ENCODE peak calls at places on chromosomes 11 and 22, in seven cellular contexts. One of them, this sample, is unnamed. For H3K36me3 and H3K27me3, the result is how much of the 10 kb centered on the place peaks cover.

GRCh38 chr22:46369716-46370583 is 34.4 kb downstream of the TRMU start:
- DNase-seq in Peyer's patch: no peak
- DNase-seq in psoas muscle: peak
- DNase-seq in colonic mucosa: no peak
- DNase-seq in cardiac muscle cell: no peak
- DNase-seq in body of pancreas: no peak
- DNase-seq in sigmoid colon: no peak
- DNase-seq in this sample: no peak

GRCh38 chr11:3989251-3989650 is 105.3 kb upstream of the RRM1 start:
- DNase-seq in sigmoid colon: peak
- DNase-seq in cardiac muscle cell: no peak
- DNase-seq in psoas muscle: no peak
- DNase-seq in body of pancreas: peak
- DNase-seq in Peyer's patch: peak
- DNase-seq in colonic mucosa: no peak
- DNase-seq in this sample: no peak

GRCh38 chr11:27444801-27445215 is 27.8 kb downstream of the LGR4 start:
- DNase-seq in psoas muscle: no peak
- DNase-seq in cardiac muscle cell: no peak
- DNase-seq in sigmoid colon: no peak
- DNase-seq in body of pancreas: no peak
- DNase-seq in colonic mucosa: no peak
- DNase-seq in Peyer's patch: no peak
- DNase-seq in this sample: no peak

GRCh38 chr22:46355996-46356471 is 20.5 kb downstream of the TRMU start:
- DNase-seq in Peyer's patch: no peak
- DNase-seq in colonic mucosa: no peak
- DNase-seq in psoas muscle: peak
- DNase-seq in cardiac muscle cell: no peak
- DNase-seq in sigmoid colon: no peak
- DNase-seq in body of pancreas: no peak
- DNase-seq in this sample: no peak

GRCh38 chr11:100849009-100849913 is 162.2 kb downstream of the ARHGAP42 start:
- DNase-seq in body of pancreas: no peak
- DNase-seq in Peyer's patch: no peak
- DNase-seq in psoas muscle: no peak
- DNase-seq in sigmoid colon: no peak
- DNase-seq in cardiac muscle cell: peak
- DNase-seq in colonic mucosa: no peak
- DNase-seq in this sample: no peak

GRCh38 chr11:75664366-75664765 is 4.5 kb downstream of the MAP6 start:
- DNase-seq in psoas muscle: no peak
- DNase-seq in cardiac muscle cell: no peak
- DNase-seq in sigmoid colon: no peak
- DNase-seq in Peyer's patch: no peak
- DNase-seq in colonic mucosa: no peak
- DNase-seq in body of pancreas: no peak
- DNase-seq in this sample: no peak

GRCh38 chr11:40032331-40032730 is 1427.1 kb downstream of the LRRC4C start:
- DNase-seq in psoas muscle: no peak
- DNase-seq in colonic mucosa: no peak
- DNase-seq in body of pancreas: no peak
- DNase-seq in sigmoid colon: no peak
- DNase-seq in Peyer's patch: no peak
- DNase-seq in cardiac muscle cell: no peak
- DNase-seq in this sample: no peak

GRCh38 chr11:72823105-72823804 is 9.0 kb downstream of the ATG16L2 start:
- DNase-seq in sigmoid colon: peak
- DNase-seq in Peyer's patch: no peak
- DNase-seq in psoas muscle: no peak
- DNase-seq in body of pancreas: no peak
- DNase-seq in colonic mucosa: no peak
- DNase-seq in cardiac muscle cell: no peak
- DNase-seq in this sample: peak

GRCh38 chr22:23361676-23362075 is 181.4 kb downstream of the BCR start:
- DNase-seq in sigmoid colon: no peak
- DNase-seq in psoas muscle: no peak
- DNase-seq in body of pancreas: no peak
- DNase-seq in colonic mucosa: no peak
- DNase-seq in cardiac muscle cell: no peak
- DNase-seq in Peyer's patch: no peak
- DNase-seq in this sample: no peak

GRCh38 chr11:119729581-119730346 is 764 bp upstream of the NECTIN1 start:
- DNase-seq in cardiac muscle cell: peak
- DNase-seq in body of pancreas: peak
- DNase-seq in sigmoid colon: peak
- DNase-seq in colonic mucosa: peak
- DNase-seq in psoas muscle: peak
- DNase-seq in Peyer's patch: peak
- DNase-seq in this sample: no peak

GRCh38 chr11:63017306-63017974 is 1.8 kb upstream of the SLC22A8 start:
- DNase-seq in psoas muscle: no peak
- DNase-seq in colonic mucosa: no peak
- DNase-seq in Peyer's patch: no peak
- DNase-seq in sigmoid colon: peak
- DNase-seq in cardiac muscle cell: no peak
- DNase-seq in body of pancreas: no peak
- DNase-seq in this sample: no peak

GRCh38 chr11:12411806-12412727 is 34.7 kb downstream of the PARVA start:
- DNase-seq in Peyer's patch: peak
- DNase-seq in sigmoid colon: peak
- DNase-seq in psoas muscle: peak
- DNase-seq in body of pancreas: peak
- DNase-seq in cardiac muscle cell: peak
- DNase-seq in colonic mucosa: peak
- DNase-seq in this sample: peak

GRCh38 chr11:11129118-11129517 is 223.9 kb downstream of the CSNK2A3 start:
- DNase-seq in Peyer's patch: no peak
- DNase-seq in body of pancreas: no peak
- DNase-seq in sigmoid colon: no peak
- DNase-seq in cardiac muscle cell: no peak
- DNase-seq in colonic mucosa: no peak
- DNase-seq in psoas muscle: no peak
- DNase-seq in this sample: no peak

GRCh38 chr11:66546368-66546965 is at the start of gene ACTN3:
- DNase-seq in cardiac muscle cell: peak
- DNase-seq in psoas muscle: peak
- DNase-seq in body of pancreas: peak
- DNase-seq in colonic mucosa: peak
- DNase-seq in sigmoid colon: peak
- DNase-seq in Peyer's patch: no peak
- DNase-seq in this sample: peak

GRCh38 chr22:41524809-41525449 is 19.3 kb downstream of the POLR3H start:
- DNase-seq in colonic mucosa: peak
- DNase-seq in psoas muscle: no peak
- DNase-seq in Peyer's patch: no peak
- DNase-seq in cardiac muscle cell: no peak
- DNase-seq in sigmoid colon: no peak
- DNase-seq in body of pancreas: no peak
- DNase-seq in this sample: no peak

GRCh38 chr11:8691601-8692000 is 9.0 kb downstream of the RPL27A start:
- DNase-seq in colonic mucosa: no peak
- DNase-seq in psoas muscle: no peak
- DNase-seq in cardiac muscle cell: no peak
- DNase-seq in sigmoid colon: no peak
- DNase-seq in body of pancreas: no peak
- DNase-seq in Peyer's patch: no peak
- DNase-seq in this sample: no peak

GRCh38 chr11:124627546-124627945 is 4.9 kb downstream of the TBRG1 start:
- DNase-seq in colonic mucosa: no peak
- DNase-seq in cardiac muscle cell: peak
- DNase-seq in psoas muscle: no peak
- DNase-seq in sigmoid colon: no peak
- DNase-seq in body of pancreas: no peak
- DNase-seq in Peyer's patch: no peak
- DNase-seq in this sample: no peak
- H3K36me3 ChIP-seq in colonic mucosa: under half
- H3K36me3 ChIP-seq in cardiac muscle cell: half or more
- H3K36me3 ChIP-seq in psoas muscle: under half
- H3K36me3 ChIP-seq in sigmoid colon: under half
- H3K36me3 ChIP-seq in body of pancreas: under half
- H3K36me3 ChIP-seq in Peyer's patch: under half
- H3K36me3 ChIP-seq in this sample: under half

GRCh38 chr22:45305456-45306065 is 4.2 kb upstream of the FAM118A start:
- DNase-seq in sigmoid colon: no peak
- DNase-seq in colonic mucosa: no peak
- DNase-seq in cardiac muscle cell: no peak
- DNase-seq in Peyer's patch: peak
- DNase-seq in psoas muscle: no peak
- DNase-seq in body of pancreas: no peak
- DNase-seq in this sample: no peak

GRCh38 chr22:45304971-45305370 is 4.8 kb upstream of the FAM118A start:
- DNase-seq in colonic mucosa: no peak
- DNase-seq in body of pancreas: no peak
- DNase-seq in sigmoid colon: no peak
- DNase-seq in cardiac muscle cell: no peak
- DNase-seq in Peyer's patch: no peak
- DNase-seq in psoas muscle: no peak
- DNase-seq in this sample: no peak

GRCh38 chr22:45306139-45306538 is 3.6 kb upstream of the FAM118A start:
- DNase-seq in sigmoid colon: no peak
- DNase-seq in body of pancreas: no peak
- DNase-seq in Peyer's patch: no peak
- DNase-seq in cardiac muscle cell: no peak
- DNase-seq in colonic mucosa: no peak
- DNase-seq in psoas muscle: no peak
- DNase-seq in this sample: no peak

GRCh38 chr22:45302047-45302446 is 7.7 kb upstream of the FAM118A start:
- DNase-seq in Peyer's patch: no peak
- DNase-seq in colonic mucosa: no peak
- DNase-seq in psoas muscle: no peak
- DNase-seq in sigmoid colon: no peak
- DNase-seq in cardiac muscle cell: peak
- DNase-seq in body of pancreas: no peak
- DNase-seq in this sample: no peak

GRCh38 chr22:45302751-45303150 is 7.0 kb upstream of the FAM118A start:
- DNase-seq in sigmoid colon: no peak
- DNase-seq in colonic mucosa: no peak
- DNase-seq in Peyer's patch: no peak
- DNase-seq in cardiac muscle cell: no peak
- DNase-seq in body of pancreas: no peak
- DNase-seq in psoas muscle: no peak
- DNase-seq in this sample: no peak
- H3K4me3 ChIP-seq in sigmoid colon: no peak
- H3K4me3 ChIP-seq in colonic mucosa: no peak
- H3K4me3 ChIP-seq in Peyer's patch: no peak
- H3K4me3 ChIP-seq in cardiac muscle cell: no peak
- H3K4me3 ChIP-seq in body of pancreas: no peak
- H3K4me3 ChIP-seq in psoas muscle: no peak
- H3K4me3 ChIP-seq in this sample: no peak

GRCh38 chr22:39245130-39246039 is 603 bp upstream of the PDGFB start:
- DNase-seq in colonic mucosa: no peak
- DNase-seq in psoas muscle: no peak
- DNase-seq in sigmoid colon: no peak
- DNase-seq in body of pancreas: no peak
- DNase-seq in cardiac muscle cell: no peak
- DNase-seq in Peyer's patch: no peak
- DNase-seq in this sample: no peak
- H3K27me3 ChIP-seq in colonic mucosa: under half
- H3K27me3 ChIP-seq in psoas muscle: under half
- H3K27me3 ChIP-seq in sigmoid colon: half or more
- H3K27me3 ChIP-seq in body of pancreas: under half
- H3K27me3 ChIP-seq in cardiac muscle cell: under half
- H3K27me3 ChIP-seq in Peyer's patch: under half
- H3K27me3 ChIP-seq in this sample: under half

GRCh38 chr11:108322666-108323065 is 99.8 kb downstream of the ATM start:
- DNase-seq in sigmoid colon: no peak
- DNase-seq in cardiac muscle cell: peak
- DNase-seq in Peyer's patch: no peak
- DNase-seq in colonic mucosa: no peak
- DNase-seq in body of pancreas: no peak
- DNase-seq in psoas muscle: no peak
- DNase-seq in this sample: no peak

GRCh38 chr11:108324587-108324986 is 101.7 kb downstream of the ATM start:
- DNase-seq in colonic mucosa: no peak
- DNase-seq in psoas muscle: no peak
- DNase-seq in body of pancreas: no peak
- DNase-seq in sigmoid colon: no peak
- DNase-seq in Peyer's patch: no peak
- DNase-seq in cardiac muscle cell: peak
- DNase-seq in this sample: no peak

GRCh38 chr11:108316061-108316460 is 93.2 kb downstream of the ATM start:
- DNase-seq in psoas muscle: no peak
- DNase-seq in Peyer's patch: no peak
- DNase-seq in colonic mucosa: no peak
- DNase-seq in sigmoid colon: no peak
- DNase-seq in cardiac muscle cell: no peak
- DNase-seq in body of pancreas: no peak
- DNase-seq in this sample: no peak

DNA sequence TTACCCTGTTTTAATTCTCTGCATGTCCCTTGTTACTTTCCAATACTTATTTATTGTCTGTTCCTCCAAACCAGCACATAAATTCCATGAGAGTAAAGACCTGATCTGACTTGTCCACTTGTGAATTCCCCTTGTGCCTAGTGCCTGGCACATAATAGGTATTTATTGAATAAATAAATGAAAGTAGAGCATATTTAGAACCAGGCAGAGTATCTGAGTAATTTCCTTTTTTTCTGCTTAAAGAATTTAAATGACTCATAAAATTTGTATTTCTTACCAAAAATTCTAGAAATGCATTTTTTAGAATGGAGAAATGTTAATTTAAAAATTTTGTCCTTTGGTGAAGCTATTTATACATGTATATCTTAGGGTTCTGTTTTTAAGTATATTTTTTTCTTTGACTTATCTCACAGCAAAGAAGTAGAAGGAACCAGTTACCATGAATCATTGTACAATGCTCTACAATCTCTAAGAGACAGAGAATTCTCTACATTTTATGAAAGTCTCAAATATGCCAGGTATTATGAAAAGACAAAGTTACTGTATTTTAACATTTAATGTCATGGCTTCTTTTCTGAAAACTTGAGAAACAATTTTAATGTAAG is 96.8 kb downstream of the ATM start:
- DNase-seq in Peyer's patch: no peak
- DNase-seq in sigmoid colon: no peak
- DNase-seq in body of pancreas: no peak
- DNase-seq in cardiac muscle cell: no peak
- DNase-seq in psoas muscle: no peak
- DNase-seq in colonic mucosa: no peak
- DNase-seq in this sample: no peak
- H3K36me3 ChIP-seq in Peyer's patch: under half
- H3K36me3 ChIP-seq in sigmoid colon: under half
- H3K36me3 ChIP-seq in body of pancreas: under half
- H3K36me3 ChIP-seq in cardiac muscle cell: under half
- H3K36me3 ChIP-seq in psoas muscle: under half
- H3K36me3 ChIP-seq in colonic mucosa: under half
- H3K36me3 ChIP-seq in this sample: under half

GRCh38 chr22:40094449-40094848 is 83.3 kb upstream of the TNRC6B start:
- DNase-seq in sigmoid colon: no peak
- DNase-seq in colonic mucosa: no peak
- DNase-seq in body of pancreas: no peak
- DNase-seq in psoas muscle: no peak
- DNase-seq in Peyer's patch: no peak
- DNase-seq in cardiac muscle cell: no peak
- DNase-seq in this sample: no peak
- H3K4me3 ChIP-seq in sigmoid colon: no peak
- H3K4me3 ChIP-seq in colonic mucosa: no peak
- H3K4me3 ChIP-seq in body of pancreas: no peak
- H3K4me3 ChIP-seq in psoas muscle: peak
- H3K4me3 ChIP-seq in Peyer's patch: no peak
- H3K4me3 ChIP-seq in cardiac muscle cell: no peak
- H3K4me3 ChIP-seq in this sample: no peak